ENCODE peak calls at places on chromosome 4, in five cellular contexts. V is right lobe of liver, E is ascending aorta, X is HEK293T, I is fibroblast of pulmonary artery. H is an unnamed sample.

GRCh38 chr4:168059251-168059650 is 33.1 kb upstream of the ANXA10 start:
- DNase-seq in X (no peak), I (peak), E (no peak), V (no peak), H (no peak)

GRCh38 chr4:6474705-6475457 is 2.5 kb upstream of the PPP2R2C start:
- DNase-seq in X (no peak), V (no peak), E (no peak), I (no peak), H (no peak)

GRCh38 chr4:139188648-139189416 is 11.8 kb upstream of the ELF2 start:
- DNase-seq in V (no peak), I (no peak), X (no peak), E (no peak), H (no peak)

GRCh38 chr4:104494822-104495559 is at the start of gene CXXC4:
- DNase-seq in I (peak), V (peak), X (peak), E (no peak), H (peak)

GRCh38 chr4:146957252-146957651 is 11.6 kb upstream of the TTC29 start:
- DNase-seq in E (no peak), V (no peak), I (peak), X (no peak), H (no peak)

GRCh38 chr4:2286904-2287593 is 25.1 kb upstream of the MXD4 start:
- DNase-seq in X (no peak), E (no peak), V (peak), I (no peak), H (no peak)

GRCh38 chr4:172514011-172514410 is 654.6 kb upstream of the GALNT7 start:
- DNase-seq in I (no peak), V (no peak), X (no peak), E (no peak), H (no peak)

GRCh38 chr4:173211838-173212237 is 43.2 kb downstream of the GALNT7 start:
- DNase-seq in V (no peak), I (peak), E (no peak), X (no peak), H (no peak)

GRCh38 chr4:10140866-10141759 is 24.5 kb upstream of the WDR1 start:
- DNase-seq in V (no peak), I (no peak), X (peak), E (no peak), H (peak)

GRCh38 chr4:99946346-99947189 is at the start of gene DNAJB14:
- DNase-seq in I (peak), X (peak), V (peak), E (no peak), H (peak)

GRCh38 chr4:102447413-102447812 is 53.7 kb upstream of the NFKB1 start:
- DNase-seq in V (no peak), I (no peak), X (no peak), E (no peak), H (no peak)

GRCh38 chr4:71113294-71113693 is 119.8 kb downstream of the DCK start:
- DNase-seq in X (peak), I (no peak), E (no peak), V (no peak), H (no peak)

GRCh38 chr4:137531121-137531520 is 1.2 kb downstream of the PCDH18 start:
- DNase-seq in E (no peak), V (no peak), X (peak), I (peak), H (no peak)

GRCh38 chr4:94826206-94826605 is 68.5 kb downstream of the BMPR1B start:
- DNase-seq in E (no peak), I (peak), V (no peak), X (no peak), H (no peak)

GRCh38 chr4:10317345-10317744 is 139.9 kb downstream of the ZNF518B start:
- DNase-seq in V (no peak), X (no peak), E (no peak), I (no peak), H (no peak)

GRCh38 chr4:184238072-184238743 is 20.5 kb upstream of the ENPP6 start:
- DNase-seq in X (no peak), V (no peak), I (no peak), E (no peak), H (no peak)